ENCODE peak calls at places on chromosomes 7 and 10, in four cellular contexts. E is AG04450, U is sigmoid colon, K is HFF-Myc. J is an unnamed sample.

GRCh38 chr10:12940791-12941190 is 60.7 kb downstream of the CCDC3 start:
- DNase-seq in K (no peak), U (no peak), E (no peak), J (no peak)

GRCh38 chr10:104146871-104147270 is 24.9 kb downstream of the SFR1 start:
- DNase-seq in U (no peak), E (no peak), K (no peak), J (no peak)

GRCh38 chr7:91314591-91315323 is 50.5 kb downstream of the FZD1 start:
- DNase-seq in K (no peak), U (no peak), E (no peak), J (no peak)

GRCh38 chr10:51007781-51008180 is 66.5 kb upstream of the PRKG1 start:
- DNase-seq in U (no peak), E (no peak), K (no peak), J (no peak)

GRCh38 chr7:111758332-111758731 is 196.0 kb upstream of the IMMP2L start:
- DNase-seq in E (no peak), U (no peak), K (no peak), J (no peak)

GRCh38 chr7:150434240-150434639 is 16.2 kb upstream of the GIMAP8 start:
- DNase-seq in E (no peak), U (no peak), K (no peak), J (no peak)

GRCh38 chr7:105664816-105665525 is 83.7 kb upstream of the EFCAB10 start:
- DNase-seq in E (no peak), K (no peak), U (no peak), J (no peak)

GRCh38 chr7:511476-512145 is 8.0 kb downstream of the PDGFA start:
- DNase-seq in U (peak), E (no peak), K (no peak), J (no peak)

GRCh38 chr10:61846370-61847031 is 55.0 kb upstream of the ARID5B start:
- DNase-seq in K (no peak), U (no peak), E (no peak), J (no peak)

GRCh38 chr10:32332299-32332750 is 14.6 kb downstream of the EPC1 start:
- DNase-seq in E (no peak), U (no peak), K (no peak), J (no peak)

GRCh38 chr10:131656446-131656845 is 244.4 kb upstream of the PPP2R2D start:
- DNase-seq in U (peak), K (no peak), E (no peak), J (no peak)

GRCh38 chr10:88241501-88241900 is 341.6 kb downstream of the RNLS start:
- DNase-seq in U (no peak), K (no peak), E (no peak), J (no peak)

GRCh38 chr10:88243847-88244730 is 339.0 kb downstream of the RNLS start:
- DNase-seq in U (no peak), E (peak), K (no peak), J (no peak)

GRCh38 chr10:88245974-88246511 is 337.1 kb downstream of the RNLS start:
- DNase-seq in K (no peak), U (peak), E (no peak), J (peak)

GRCh38 chr10:88244781-88245350 is 338.3 kb downstream of the RNLS start:
- DNase-seq in E (no peak), K (no peak), U (no peak), J (no peak)

DNA sequence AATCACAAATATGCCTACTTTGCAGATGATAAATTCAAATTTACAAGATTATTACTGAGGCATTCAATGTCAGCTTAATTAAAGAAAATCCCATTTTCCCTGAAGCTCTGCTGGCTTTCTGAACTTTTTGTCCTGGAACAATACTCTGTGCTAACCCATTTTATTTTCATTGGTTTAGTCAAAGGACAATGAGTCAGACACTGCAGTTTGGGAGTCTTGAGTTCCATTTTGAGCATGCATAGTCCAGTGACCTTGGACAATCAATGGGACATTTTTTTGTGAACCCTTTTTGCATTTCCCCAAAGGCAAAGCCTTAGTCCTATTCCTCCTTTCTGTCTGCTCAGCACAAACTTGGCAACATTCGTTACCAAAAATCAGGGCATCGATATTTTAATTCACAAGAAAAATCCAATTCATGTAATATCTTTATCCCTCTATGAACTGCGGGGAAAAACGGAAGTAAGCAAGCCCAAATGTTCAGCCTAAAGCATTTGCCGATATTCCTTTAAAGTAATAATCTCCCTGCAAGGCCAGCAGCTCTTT is 339.8 kb downstream of the RNLS start:
- DNase-seq in K (no peak), U (no peak), E (no peak), J (no peak)
- H3K4me3 ChIP-seq in K (no peak), U (no peak), E (no peak), J (no peak)

DNA sequence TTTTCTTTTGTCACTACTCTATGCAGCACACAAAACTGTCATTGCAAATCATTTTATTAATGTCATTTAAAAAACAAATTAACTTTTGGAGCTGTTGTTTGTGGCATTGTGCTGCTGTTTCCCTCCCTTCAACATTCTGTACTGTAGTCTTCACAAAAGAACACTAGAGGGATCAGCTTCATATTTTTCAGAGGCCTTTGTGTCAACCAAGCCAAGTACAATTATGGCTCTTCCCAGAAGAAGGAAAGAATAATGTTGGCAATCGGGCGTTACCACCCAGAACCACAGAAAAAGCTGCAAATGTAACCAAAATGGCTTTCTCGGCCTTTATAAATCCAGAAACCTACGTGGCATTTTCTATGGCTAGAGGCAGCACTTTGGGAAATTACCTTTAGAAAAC is 98.9 kb upstream of the COL1A2 start:
- DNase-seq in K (peak), U (no peak), E (peak), J (peak)
- TF ChIP-seq CTCF in K (peak), U (peak), E (peak), J (peak)

DNA sequence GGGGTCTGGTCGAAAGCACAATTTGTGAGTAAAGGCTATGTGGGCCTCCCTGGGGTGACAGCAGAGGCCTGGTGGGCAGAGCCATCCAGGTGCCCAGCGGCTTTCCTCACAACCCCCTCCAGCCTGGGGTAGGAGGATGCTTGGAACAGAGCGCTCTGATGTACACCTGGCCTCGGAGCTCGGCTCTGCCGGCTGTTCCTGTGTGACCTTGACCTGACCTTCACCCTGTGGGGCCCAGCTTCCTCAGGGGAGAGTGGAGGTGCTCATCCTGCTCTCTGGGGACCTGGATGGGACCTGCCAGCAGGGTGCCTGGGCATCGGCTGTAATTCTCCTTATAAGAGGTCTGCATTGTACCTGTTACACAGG is 28.9 kb downstream of the RET start:
- DNase-seq in E (no peak), K (no peak), U (no peak), J (no peak)
- H3K4me3 ChIP-seq in E (no peak), K (peak), U (no peak), J (no peak)

DNA sequence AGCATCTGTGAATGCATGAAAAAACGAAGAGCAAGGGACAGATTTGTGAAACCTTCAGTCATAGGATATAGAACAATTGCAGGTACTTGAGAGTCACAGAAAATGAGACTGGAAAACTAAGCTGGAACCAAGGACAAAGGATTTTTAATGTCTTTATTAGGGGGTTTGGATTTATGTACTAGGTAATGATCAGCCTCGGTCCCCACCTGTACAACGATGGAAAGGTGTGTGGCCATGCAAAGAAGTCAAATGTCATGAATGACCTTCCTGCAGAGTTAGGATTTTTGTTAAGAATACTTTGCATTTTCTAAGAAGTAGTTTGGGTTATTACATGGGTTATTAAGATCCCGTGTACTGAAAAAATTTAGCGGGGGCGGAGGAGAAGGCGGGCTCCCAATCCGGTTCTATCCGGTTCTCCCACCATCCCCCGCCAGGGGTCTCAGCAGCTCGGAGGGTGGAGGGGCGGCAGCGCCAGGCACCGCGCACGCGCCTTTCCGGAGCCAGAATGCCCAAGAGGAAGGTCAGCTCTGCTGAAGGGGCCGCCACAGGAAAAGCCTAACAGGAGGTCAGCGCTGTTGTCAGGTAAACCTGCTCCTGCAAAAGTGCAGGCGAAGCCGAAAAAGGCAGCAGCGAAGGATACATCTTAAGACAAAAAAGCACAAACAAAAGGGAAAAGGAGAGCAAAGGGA is 327.5 kb upstream of the PLXDC2 start:
- DNase-seq in E (no peak), K (no peak), U (peak), J (no peak)
- TF ChIP-seq CTCF in E (peak), K (no peak), U (no peak), J (no peak)

GRCh38 chr10:66381045-66381444 is 544.8 kb upstream of the LRRTM3 start:
- DNase-seq in U (no peak), E (no peak), K (no peak), J (no peak)

GRCh38 chr10:66378117-66378876 is 547.5 kb upstream of the LRRTM3 start:
- DNase-seq in U (no peak), K (no peak), E (no peak), J (no peak)
- H3K4me3 ChIP-seq in U (no peak), K (no peak), E (no peak), J (no peak)

J was measured in AG09309.